ENCODE peak calls at places on chromosomes 1 and 21, in nine cellular contexts. Z is OCI-LY7, B is GM23338, P is SK-N-SH, X is PC-3, W is neural progenitor cell, E is hepatocyte, G is GM23248, U is HCT116. T is an unnamed sample.

GRCh38 chr1:77037990-77038389 is 170.7 kb downstream of the ST6GALNAC5 start:
- DNase-seq in E (no peak), X (no peak), G (peak), U (no peak), Z (no peak), P (no peak), W (no peak), B (no peak), T (no peak)

GRCh38 chr1:113456967-113457366 is 66.7 kb downstream of the MAGI3 start:
- DNase-seq in E (peak), Z (no peak), P (no peak), W (no peak), U (peak), G (peak), B (no peak), X (peak), T (no peak)

GRCh38 chr1:42146916-42147320 is 6.3 kb upstream of the GUCA2B start:
- DNase-seq in W (peak), E (peak), U (peak), X (peak), G (peak), B (peak), P (peak), Z (peak), T (peak)

GRCh38 chr1:159786465-159786864 is 5.7 kb downstream of the DUSP23 start:
- DNase-seq in G (no peak), P (peak), X (no peak), E (no peak), B (no peak), U (no peak), Z (no peak), W (no peak), T (no peak)

GRCh38 chr1:119968068-119968492 is 71.8 kb upstream of the ADAM30 start:
- DNase-seq in B (peak), Z (peak), U (peak), X (peak), W (peak), G (peak), P (peak), E (peak), T (peak)

GRCh38 chr1:9906466-9906865 is 3.6 kb downstream of the CTNNBIP1 start:
- DNase-seq in G (no peak), P (no peak), E (no peak), W (no peak), B (no peak), U (no peak), X (no peak), Z (no peak), T (no peak)

GRCh38 chr1:39576016-39576657 is 453 bp downstream of the PABPC4 start:
- DNase-seq in U (no peak), X (peak), B (peak), Z (peak), E (peak), G (peak), W (peak), P (peak), T (peak)

GRCh38 chr1:96076589-96076988 is 645.0 kb upstream of the PTBP2 start:
- DNase-seq in B (no peak), P (no peak), E (no peak), X (peak), G (peak), Z (no peak), U (no peak), W (no peak), T (no peak)

GRCh38 chr1:211695135-211695816 is 19.9 kb upstream of the NEK2 start:
- DNase-seq in W (peak), Z (no peak), P (no peak), E (peak), X (no peak), U (no peak), B (no peak), G (no peak), T (no peak)

GRCh38 chr21:31545036-31545435 is 114.5 kb upstream of the SOD1 start:
- DNase-seq in P (no peak), X (no peak), W (no peak), E (no peak), U (no peak), B (no peak), Z (no peak), G (no peak), T (no peak)

GRCh38 chr1:22814176-22815042 is 103.8 kb downstream of the EPHB2 start:
- DNase-seq in P (peak), X (no peak), Z (no peak), U (no peak), E (peak), W (no peak), B (no peak), G (peak), T (no peak)

GRCh38 chr1:36515315-36516138 is 32.8 kb upstream of the CSF3R start:
- DNase-seq in B (no peak), E (no peak), P (no peak), W (no peak), X (no peak), U (no peak), G (no peak), Z (no peak), T (no peak)

GRCh38 chr1:39154553-39155361 is 49.7 kb upstream of the MACF1 start:
- DNase-seq in U (no peak), B (no peak), Z (no peak), G (peak), X (peak), P (no peak), E (peak), W (no peak), T (no peak)

GRCh38 chr1:170369000-170369399 is 163.0 kb upstream of the GORAB start:
- DNase-seq in X (no peak), Z (no peak), W (no peak), B (no peak), G (no peak), U (no peak), P (no peak), E (no peak), T (no peak)
- TF ChIP-seq EZH2phosphoT487 in X (no peak), Z (no peak), W (no peak), B (no peak), G (no peak), U (no peak), P (no peak), E (no peak), T (no peak)

GRCh38 chr1:53608071-53608470 is 130.9 kb downstream of the GLIS1 start:
- DNase-seq in B (no peak), X (no peak), W (no peak), G (no peak), P (no peak), Z (no peak), U (no peak), E (no peak), T (no peak)
- H3K27ac ChIP-seq in B (no peak), X (no peak), W (no peak), G (no peak), P (no peak), Z (no peak), U (no peak), E (no peak), T (no peak)

DNA sequence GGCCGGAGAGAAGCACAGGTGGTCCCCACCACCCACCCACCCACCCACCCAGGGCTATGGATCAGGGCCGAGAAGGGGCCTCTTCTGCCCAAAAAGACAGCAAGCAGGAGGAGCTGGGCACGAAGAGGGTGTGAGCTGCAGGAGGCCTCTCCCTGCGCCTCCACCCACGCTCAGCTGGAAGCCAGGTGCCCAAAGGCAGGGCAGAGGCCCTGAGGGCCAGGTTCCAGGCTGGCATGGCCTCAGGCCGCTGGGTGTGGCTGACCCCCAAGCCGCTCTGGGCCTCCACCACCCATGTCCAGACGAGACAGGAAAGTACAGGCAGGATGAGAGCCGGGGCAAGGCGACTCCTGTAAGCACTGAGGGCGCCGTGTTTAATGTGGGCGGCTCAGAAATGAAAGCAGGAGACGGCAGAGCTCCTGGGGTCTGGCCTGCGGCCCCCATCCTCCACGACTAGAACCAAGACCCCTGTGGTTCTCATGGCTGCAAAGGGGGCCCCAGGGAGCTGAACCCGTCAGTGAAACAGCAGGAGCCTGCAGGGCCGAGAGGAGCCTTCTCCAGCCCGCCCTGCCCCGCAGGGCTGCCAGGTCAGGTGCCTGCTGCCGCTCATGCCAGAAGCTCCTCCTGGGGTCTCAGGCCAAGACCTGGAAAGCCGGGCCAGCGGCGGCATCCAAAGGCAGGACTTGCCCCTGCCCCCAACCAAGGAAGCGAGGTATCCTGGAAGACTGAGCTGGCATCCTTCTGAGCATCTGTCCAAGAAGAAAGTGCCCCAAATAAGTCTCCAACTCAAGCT is 56.0 kb downstream of the MEGF6 start:
- DNase-seq in G (no peak), Z (no peak), W (no peak), P (no peak), B (no peak), U (no peak), X (no peak), E (no peak), T (no peak)
- TF ChIP-seq EZH2phosphoT487 in G (no peak), Z (no peak), W (no peak), P (no peak), B (no peak), U (no peak), X (no peak), E (no peak), T (no peak)

GRCh38 chr1:234845836-234846235 is 235.9 kb upstream of the IRF2BP2 start:
- DNase-seq in P (no peak), B (no peak), E (no peak), Z (no peak), X (no peak), G (no peak), U (no peak), W (no peak), T (no peak)

GRCh38 chr1:234841710-234842231 is 231.8 kb upstream of the IRF2BP2 start:
- DNase-seq in E (no peak), X (no peak), W (no peak), U (no peak), Z (peak), P (no peak), B (no peak), G (peak), T (no peak)

GRCh38 chr1:234842726-234843641 is 233.0 kb upstream of the IRF2BP2 start:
- DNase-seq in Z (peak), X (no peak), B (no peak), U (no peak), P (peak), W (no peak), G (no peak), E (no peak), T (no peak)

GRCh38 chr1:234845097-234845660 is 235.2 kb upstream of the IRF2BP2 start:
- DNase-seq in Z (no peak), E (no peak), X (peak), W (no peak), U (no peak), P (no peak), B (no peak), G (no peak), T (peak)

DNA sequence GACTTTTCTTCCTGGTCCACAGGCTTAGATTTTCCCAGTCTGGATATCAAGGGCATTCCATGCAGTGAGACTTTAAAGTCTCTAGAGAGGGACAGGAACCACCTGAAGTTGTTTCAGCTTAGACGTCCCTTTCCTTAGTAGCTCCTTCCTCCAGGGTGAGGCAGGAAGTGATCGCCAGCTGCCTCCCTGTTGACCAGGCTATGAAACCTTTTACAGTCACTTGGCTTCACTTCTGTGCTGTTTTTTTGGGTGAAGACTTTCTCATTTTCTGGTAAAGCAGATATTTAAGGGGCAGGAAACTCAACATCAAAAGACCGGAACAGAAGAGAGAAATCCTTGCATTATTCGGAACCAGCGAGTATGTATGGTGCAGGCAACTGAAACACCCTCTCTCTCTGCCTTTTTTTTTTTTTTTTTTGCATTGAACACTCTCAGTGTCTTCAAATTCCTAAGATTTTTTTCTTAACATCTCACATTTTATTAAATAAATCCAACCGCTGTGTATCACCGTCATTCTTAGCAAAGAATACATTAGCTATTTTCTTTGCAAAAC is 234.6 kb upstream of the IRF2BP2 start:
- DNase-seq in U (no peak), X (no peak), E (no peak), P (no peak), Z (peak), G (no peak), B (no peak), W (no peak), T (peak)
- H3K27ac ChIP-seq in U (no peak), X (no peak), E (no peak), P (peak), Z (peak), G (no peak), B (no peak), W (no peak), T (peak)

GRCh38 chr21:43777953-43778352 is 1.8 kb upstream of the CSTB start:
- DNase-seq in G (no peak), Z (no peak), U (no peak), P (no peak), B (no peak), X (no peak), E (no peak), W (no peak), T (no peak)

GRCh38 chr21:43775190-43775589 is 918 bp downstream of the CSTB start:
- DNase-seq in P (no peak), G (no peak), E (no peak), Z (no peak), B (no peak), X (no peak), W (no peak), U (no peak), T (no peak)

GRCh38 chr21:43779660-43780059 is 3.6 kb upstream of the CSTB start:
- DNase-seq in W (no peak), P (no peak), E (no peak), G (no peak), B (no peak), X (no peak), U (no peak), Z (peak), T (peak)

GRCh38 chr21:43775795-43776430 is at the start of gene CSTB:
- DNase-seq in X (peak), P (peak), U (peak), W (peak), G (peak), B (peak), Z (peak), E (peak), T (peak)

GRCh38 chr21:43778469-43779335 is 2.6 kb upstream of the CSTB start:
- DNase-seq in Z (no peak), X (peak), W (no peak), G (no peak), E (no peak), B (peak), U (no peak), P (no peak), T (no peak)
- TF ChIP-seq EZH2phosphoT487 in Z (no peak), X (no peak), W (no peak), G (no peak), E (no peak), B (no peak), U (no peak), P (no peak), T (no peak)

GRCh38 chr1:93574991-93575390 is 106.6 kb downstream of the BCAR3 start:
- DNase-seq in U (no peak), Z (no peak), W (no peak), E (no peak), P (no peak), G (no peak), B (no peak), X (no peak), T (no peak)
- H3K27ac ChIP-seq in U (no peak), Z (no peak), W (peak), E (peak), P (peak), G (no peak), B (peak), X (no peak), T (no peak)

GRCh38 chr1:198352975-198353695 is 187.3 kb downstream of the ATP6V1G3 start:
- DNase-seq in P (no peak), X (no peak), G (no peak), W (no peak), Z (no peak), E (no peak), B (no peak), U (no peak), T (peak)

GRCh38 chr1:198346178-198346577 is 189.4 kb downstream of the NEK7 start:
- DNase-seq in G (no peak), W (no peak), X (no peak), E (no peak), B (no peak), U (no peak), P (no peak), Z (no peak), T (no peak)

GRCh38 chr1:198350456-198350855 is 190.0 kb downstream of the ATP6V1G3 start:
- DNase-seq in X (no peak), W (no peak), E (no peak), Z (peak), G (no peak), B (no peak), P (no peak), U (no peak), T (no peak)
- TF ChIP-seq EZH2phosphoT487 in X (no peak), W (no peak), E (no peak), Z (no peak), G (no peak), B (no peak), P (no peak), U (no peak), T (no peak)

GRCh38 chr1:16114527-16115467 is 41.1 kb downstream of the EPHA2 start:
- DNase-seq in W (no peak), X (no peak), G (no peak), B (no peak), P (no peak), U (no peak), Z (no peak), E (no peak), T (no peak)

GRCh38 chr1:16117369-16117768 is 38.5 kb downstream of the EPHA2 start:
- DNase-seq in X (no peak), W (no peak), B (no peak), U (no peak), G (peak), E (no peak), Z (no peak), P (no peak), T (no peak)

GRCh38 chr1:16117936-16118335 is 37.9 kb downstream of the EPHA2 start:
- DNase-seq in W (no peak), X (no peak), U (no peak), G (no peak), Z (no peak), P (peak), E (no peak), B (no peak), T (no peak)

GRCh38 chr1:16116625-16117024 is 39.2 kb downstream of the EPHA2 start:
- DNase-seq in W (peak), E (no peak), Z (no peak), G (no peak), X (no peak), B (no peak), P (no peak), U (no peak), T (no peak)

DNA sequence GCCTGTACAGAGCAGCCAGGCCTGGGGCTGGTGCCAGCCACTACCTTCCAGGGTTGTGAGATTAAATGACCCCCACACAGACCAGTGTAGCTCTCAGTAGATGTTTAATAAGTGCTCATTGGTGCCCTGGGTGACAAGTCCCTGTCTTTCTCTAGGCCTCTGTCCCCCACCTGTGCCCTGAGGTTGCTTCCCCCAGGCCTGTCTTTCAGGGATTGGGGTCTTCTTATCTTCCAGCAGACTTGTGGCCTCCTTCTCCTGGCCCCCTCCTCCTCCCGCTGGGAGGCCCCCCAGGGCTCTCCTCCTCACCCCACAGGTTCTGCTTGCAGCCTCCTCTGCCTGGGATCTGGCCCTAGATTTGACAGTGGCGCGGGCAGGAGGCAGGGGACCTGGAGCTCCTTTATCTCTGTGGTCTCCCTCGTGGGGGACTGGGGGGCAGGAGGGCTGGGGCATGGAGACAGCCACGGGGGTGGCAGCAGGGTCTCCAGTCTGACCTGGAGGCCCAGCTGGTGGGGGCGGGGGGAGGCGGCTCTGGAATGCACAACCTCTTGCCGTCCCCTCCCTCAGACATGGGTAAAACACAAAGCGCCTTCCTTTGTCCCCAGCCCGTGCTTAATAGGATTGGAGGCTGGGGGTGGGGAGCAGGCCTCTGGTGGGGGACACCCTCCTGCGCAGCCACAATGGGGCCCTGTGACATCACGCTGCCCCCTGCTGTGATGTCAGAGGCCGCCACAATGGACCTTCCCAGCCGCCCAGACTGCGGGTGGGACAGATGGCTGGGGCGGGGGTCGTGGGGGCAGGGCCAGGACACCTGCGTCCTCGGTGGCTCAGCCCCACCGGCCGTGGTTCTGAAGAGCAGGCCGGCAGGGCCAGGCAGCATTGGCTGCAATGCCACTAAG is 40.2 kb downstream of the EPHA2 start:
- DNase-seq in B (peak), Z (no peak), P (no peak), U (no peak), X (no peak), E (no peak), G (no peak), W (peak), T (no peak)
- H3K27ac ChIP-seq in B (no peak), Z (no peak), P (no peak), U (no peak), X (no peak), E (no peak), G (no peak), W (peak), T (no peak)

GRCh38 chr1:117167402-117167801 is 43.3 kb downstream of the VTCN1 start:
- DNase-seq in B (no peak), X (peak), G (peak), E (no peak), P (no peak), Z (no peak), U (no peak), W (no peak), T (no peak)
- TF ChIP-seq EZH2phosphoT487 in B (no peak), X (no peak), G (peak), E (no peak), P (no peak), Z (no peak), U (no peak), W (no peak), T (no peak)